ENCODE peak calls at places on chromosomes 12 and 14, in six cellular contexts. O, G, X, S, R and Y are unnamed samples.

GRCh38 chr14:33120966-33121365 is 182.3 kb downstream of the NPAS3 start:
- DNase-seq in O (no peak), G (no peak), X (peak), S (no peak), R (no peak), Y (peak)

GRCh38 chr14:88599761-88600439 is 37.1 kb downstream of the ZC3H14 start:
- DNase-seq in O (no peak), G (no peak), X (no peak), S (no peak), R (no peak), Y (no peak)

GRCh38 chr12:10771132-10771733 is 31.2 kb downstream of the TAS2R7 start:
- DNase-seq in O (no peak), G (no peak), X (peak), S (peak), R (peak), Y (peak)

GRCh38 chr14:99420711-99421110 is 59.9 kb downstream of the SETD3 start:
- DNase-seq in O (no peak), G (no peak), X (peak), S (no peak), R (peak), Y (no peak)

GRCh38 chr14:60093606-60094005 is 1.9 kb downstream of the PCNX4 start:
- DNase-seq in O (no peak), G (no peak), X (peak), S (no peak), R (no peak), Y (no peak)

GRCh38 chr12:6603095-6603567 is 4.0 kb downstream of the CHD4 start:
- DNase-seq in O (no peak), G (no peak), X (peak), S (no peak), R (peak), Y (no peak)

GRCh38 chr12:105084251-105085250 is at the start of gene ALDH1L2:
- DNase-seq in O (peak), G (peak), X (peak), S (peak), R (peak), Y (peak)

GRCh38 chr14:89625988-89626806 is 209.2 kb upstream of the FOXN3 start:
- DNase-seq in O (no peak), G (no peak), X (no peak), S (no peak), R (no peak), Y (no peak)

GRCh38 chr12:10749700-10750384 is 26.7 kb upstream of the YBX3 start:
- DNase-seq in O (peak), G (no peak), X (peak), S (peak), R (peak), Y (peak)

GRCh38 chr14:32925439-32925838 is 13.2 kb upstream of the NPAS3 start:
- DNase-seq in O (no peak), G (no peak), X (no peak), S (no peak), R (no peak), Y (no peak)

GRCh38 chr14:82546401-82546800 is 1012.7 kb upstream of the SEL1L start:
- DNase-seq in O (no peak), G (no peak), X (no peak), S (no peak), R (no peak), Y (no peak)

GRCh38 chr14:56358265-56358664 is 221.3 kb upstream of the TMEM260 start:
- DNase-seq in O (no peak), G (no peak), X (no peak), S (no peak), R (no peak), Y (no peak)

GRCh38 chr12:48051681-48052080 is 47.4 kb upstream of the COL2A1 start:
- DNase-seq in O (no peak), G (no peak), X (no peak), S (no peak), R (no peak), Y (no peak)

GRCh38 chr12:6326316-6326959 is 15.4 kb downstream of the TNFRSF1A start:
- DNase-seq in O (no peak), G (no peak), X (peak), S (peak), R (peak), Y (no peak)

GRCh38 chr12:6996040-6996441 is 22.2 kb downstream of the LPCAT3 start:
- DNase-seq in O (no peak), G (no peak), X (peak), S (no peak), R (peak), Y (no peak)

GRCh38 chr14:23435540-23436326 is at the start of gene MYH7:
- DNase-seq in O (no peak), G (no peak), X (no peak), S (no peak), R (no peak), Y (no peak)

GRCh38 chr14:69059658-69060648 is 80.9 kb upstream of the ACTN1 start:
- DNase-seq in O (no peak), G (no peak), X (peak), S (peak), R (peak), Y (peak)

GRCh38 chr12:127284870-127285431 is 982.0 kb upstream of the TMEM132C start:
- DNase-seq in O (no peak), G (no peak), X (peak), S (no peak), R (peak), Y (no peak)

DNA sequence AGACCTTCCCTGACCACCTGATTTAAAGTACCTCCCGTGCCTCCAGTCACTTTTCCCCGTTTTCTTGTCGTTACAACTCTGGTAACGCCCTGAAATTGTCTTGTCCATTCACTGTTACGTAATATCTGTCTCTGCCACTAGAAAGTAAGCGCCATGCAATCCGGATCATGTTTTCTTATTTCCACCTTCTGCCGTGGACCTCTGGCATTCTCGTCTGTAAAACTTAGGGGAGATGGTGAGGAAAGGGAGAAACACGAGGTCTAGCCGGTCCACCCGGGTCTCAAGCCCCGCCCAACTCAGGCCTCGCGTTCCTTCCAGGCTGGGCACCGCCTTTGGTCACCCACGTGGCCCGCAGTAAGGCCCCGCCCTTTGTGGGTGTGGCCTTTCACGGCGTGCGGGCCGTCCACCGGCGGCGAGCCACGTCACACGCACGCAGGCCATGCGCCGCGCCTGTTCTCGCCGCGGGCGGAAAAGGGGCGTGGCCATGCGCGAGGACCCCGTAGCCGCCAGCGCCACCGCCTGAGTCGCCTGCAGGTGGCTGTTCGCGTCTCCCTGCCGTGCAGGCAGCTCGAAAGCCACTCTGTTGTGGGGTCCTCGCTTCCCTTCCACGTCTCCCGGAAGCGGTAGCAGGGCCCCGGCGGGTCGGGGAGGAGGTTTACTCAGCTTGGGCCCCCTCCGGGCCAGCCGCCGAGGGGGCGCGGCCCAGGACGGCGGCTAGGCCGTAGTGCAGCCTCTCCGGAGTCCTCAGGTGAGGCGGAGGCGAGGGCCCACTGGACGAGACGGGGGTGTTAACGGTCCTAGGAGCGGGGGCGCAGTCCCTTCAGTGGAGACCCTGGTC is at the start of gene GOLGA5:
- DNase-seq in O (peak), G (peak), X (peak), S (peak), R (peak), Y (peak)
- TF ChIP-seq CTCF in O (no peak), G (peak), X (no peak), S (no peak), R (no peak), Y (no peak)

DNA sequence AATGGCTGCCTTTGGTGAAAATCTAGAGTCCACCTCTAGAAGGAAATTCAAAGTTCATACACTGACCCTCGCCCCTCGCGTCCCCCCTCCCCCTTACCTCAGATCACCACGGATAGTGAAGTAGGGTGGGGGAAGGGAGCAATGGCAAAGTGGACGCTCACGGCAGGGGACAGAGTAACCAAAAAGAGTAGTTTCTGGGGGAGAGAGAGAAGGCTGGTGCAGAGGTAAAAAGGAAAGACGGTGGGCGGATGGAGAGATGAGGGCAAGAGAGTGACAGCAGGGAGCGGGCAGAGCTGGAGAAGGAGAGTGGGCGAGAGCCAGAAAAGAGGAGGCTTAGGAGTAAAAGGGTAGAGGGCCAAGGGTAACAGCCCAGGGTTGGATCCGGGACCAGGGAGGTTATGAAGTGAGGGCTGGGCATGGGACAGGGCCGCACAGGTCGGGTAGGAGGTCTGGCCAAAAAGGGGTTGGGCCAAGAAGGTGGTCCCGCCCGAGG is 423 bp downstream of the ALDH6A1 start:
- DNase-seq in O (no peak), G (no peak), X (no peak), S (no peak), R (no peak), Y (no peak)
- H3K27ac ChIP-seq in O (peak), G (peak), X (peak), S (peak), R (peak), Y (peak)

GRCh38 chr12:27844427-27845090 is 64.5 kb upstream of the MANSC4 start:
- DNase-seq in O (no peak), G (no peak), X (no peak), S (no peak), R (peak), Y (no peak)

GRCh38 chr12:27838543-27838942 is 58.5 kb upstream of the MANSC4 start:
- DNase-seq in O (no peak), G (no peak), X (no peak), S (no peak), R (no peak), Y (no peak)

GRCh38 chr12:27841392-27841882 is 61.4 kb upstream of the MANSC4 start:
- DNase-seq in O (no peak), G (no peak), X (no peak), S (no peak), R (peak), Y (no peak)

GRCh38 chr12:27843714-27844245 is 63.7 kb upstream of the MANSC4 start:
- DNase-seq in O (no peak), G (no peak), X (peak), S (no peak), R (peak), Y (no peak)

DNA sequence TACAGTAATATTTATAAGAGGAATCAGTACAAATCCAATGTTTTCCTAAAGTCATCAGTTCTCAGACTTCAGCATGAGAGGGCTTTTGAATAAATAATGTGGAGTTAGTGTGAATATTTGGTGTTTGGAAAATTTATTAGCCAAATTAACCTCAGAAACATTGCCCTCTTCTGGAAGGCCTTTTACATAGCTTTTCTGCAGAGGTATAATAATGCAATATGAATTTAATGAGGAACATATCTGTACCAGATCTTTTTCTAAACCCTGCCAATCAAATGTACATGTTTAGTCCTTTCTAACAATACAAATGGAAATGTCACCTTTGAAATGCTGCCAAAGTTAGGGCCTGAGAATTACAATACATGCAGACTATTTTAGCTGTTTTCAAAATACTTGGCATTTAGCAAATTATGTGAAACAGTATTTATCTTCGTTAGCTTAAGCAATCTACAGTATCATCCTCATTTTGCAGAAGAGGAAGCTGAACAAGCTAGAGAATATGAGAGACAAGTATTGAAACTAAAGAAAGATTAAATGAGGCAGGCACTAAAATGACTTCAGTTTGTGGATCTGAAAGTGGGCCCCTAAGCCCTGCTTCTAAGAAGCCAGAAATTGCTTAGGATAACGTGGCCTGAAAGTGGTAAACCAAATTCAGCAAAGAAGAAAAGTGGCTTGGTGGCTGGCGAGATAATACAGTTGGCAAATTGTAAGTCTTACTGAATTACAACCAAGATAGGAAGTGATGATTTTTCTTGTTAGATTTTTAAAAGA is 60.4 kb upstream of the MANSC4 start:
- DNase-seq in O (no peak), G (no peak), X (peak), S (no peak), R (peak), Y (no peak)
- TF ChIP-seq CTCF in O (peak), G (peak), X (peak), S (peak), R (peak), Y (peak)

GRCh38 chr12:116058574-116058973 is 218.9 kb downstream of the MED13L start:
- DNase-seq in O (no peak), G (no peak), X (no peak), S (no peak), R (no peak), Y (no peak)
- H3K27ac ChIP-seq in O (no peak), G (no peak), X (no peak), S (no peak), R (no peak), Y (no peak)

GRCh38 chr12:58441483-58441882 is 478.8 kb downstream of the LRIG3 start:
- DNase-seq in O (no peak), G (no peak), X (no peak), S (no peak), R (no peak), Y (no peak)

GRCh38 chr12:58443981-58444371 is 476.3 kb downstream of the LRIG3 start:
- DNase-seq in O (no peak), G (no peak), X (peak), S (no peak), R (peak), Y (no peak)

GRCh38 chr12:58443273-58443980 is 476.9 kb downstream of the LRIG3 start:
- DNase-seq in O (no peak), G (no peak), X (peak), S (no peak), R (peak), Y (peak)
- TF ChIP-seq CTCF in O (peak), G (peak), X (peak), S (peak), R (peak), Y (no peak)

GRCh38 chr12:51923506-51924365 is 16.4 kb downstream of the ACVRL1 start:
- DNase-seq in O (no peak), G (no peak), X (peak), S (peak), R (peak), Y (no peak)

GRCh38 chr12:51926064-51926632 is 18.8 kb downstream of the ACVRL1 start:
- DNase-seq in O (no peak), G (no peak), X (no peak), S (no peak), R (peak), Y (no peak)

GRCh38 chr12:51926718-51927117 is 19.4 kb downstream of the ACVRL1 start:
- DNase-seq in O (no peak), G (no peak), X (peak), S (peak), R (peak), Y (peak)

GRCh38 chr12:51924551-51925399 is 17.5 kb downstream of the ACVRL1 start:
- DNase-seq in O (no peak), G (no peak), X (no peak), S (no peak), R (no peak), Y (no peak)

GRCh38 chr12:51925400-51926063 is 18.2 kb downstream of the ACVRL1 start:
- DNase-seq in O (no peak), G (no peak), X (no peak), S (no peak), R (no peak), Y (no peak)
- H3K27ac ChIP-seq in O (peak), G (peak), X (no peak), S (no peak), R (no peak), Y (no peak)

GRCh38 chr14:50823763-50824636 is 7.0 kb downstream of the NIN start:
- DNase-seq in O (peak), G (no peak), X (no peak), S (no peak), R (no peak), Y (no peak)
- TF ChIP-seq CTCF in O (no peak), G (no peak), X (no peak), S (no peak), R (no peak), Y (no peak)